ENCODE peak calls at places on chromosome 15, in four cellular contexts. J, E, V and B are unnamed samples.

GRCh38 chr15:66611257-66612053 is 45.7 kb upstream of the LCTL start:
- DNase-seq in J (no peak), E (peak; percentile 22), V (no peak), B (no peak)

GRCh38 chr15:90161946-90162345 is 39.2 kb upstream of the SEMA4B start:
- DNase-seq in J (no peak), E (no peak), V (no peak), B (peak; percentile 40)

GRCh38 chr15:77836116-77836798 is 203.5 kb upstream of the LINGO1 start:
- DNase-seq in J (no peak), E (no peak), V (no peak), B (no peak)

GRCh38 chr15:84840741-84841429 is 23.7 kb downstream of the ALPK3 start:
- DNase-seq in J (peak; percentile 78), E (peak; percentile 94), V (peak; percentile 85), B (no peak)

GRCh38 chr15:76904461-76905012 is 603 bp downstream of the SCAPER start:
- DNase-seq in J (no peak), E (no peak), V (peak; percentile 35), B (peak; percentile 71)

GRCh38 chr15:72784233-72784876 is 797 bp upstream of the ADPGK start:
- DNase-seq in J (no peak), E (peak; percentile 85), V (no peak), B (peak; percentile 39)

GRCh38 chr15:41977757-41978369 is 5.5 kb upstream of the EHD4 start:
- DNase-seq in J (no peak), E (peak; percentile 26), V (no peak), B (no peak)

GRCh38 chr15:25426896-25427610 is 11.8 kb downstream of the UBE3A start:
- DNase-seq in J (no peak), E (no peak), V (no peak), B (no peak)

GRCh38 chr15:52790941-52791751 is 1.0 kb upstream of the ONECUT1 start:
- DNase-seq in J (no peak), E (peak; percentile 83), V (no peak), B (no peak)

GRCh38 chr15:40787344-40787841 is 17.6 kb downstream of the C15orf62 start:
- DNase-seq in J (no peak), E (no peak), V (no peak), B (no peak)

GRCh38 chr15:44535509-44536297 is 1.2 kb upstream of the EIF3J start:
- DNase-seq in J (no peak), E (peak; percentile 56), V (no peak), B (peak; percentile 42)

GRCh38 chr15:40091861-40092415 is 16.7 kb downstream of the BMF start:
- DNase-seq in J (no peak), E (peak; percentile 71), V (no peak), B (no peak)

GRCh38 chr15:87716422-87716821 is 540.1 kb downstream of the NTRK3 start:
- DNase-seq in J (no peak), E (no peak), V (no peak), B (no peak)

GRCh38 chr15:30917675-30918074 is 14.0 kb downstream of the FAN1 start:
- DNase-seq in J (no peak), E (no peak), V (no peak), B (no peak)

GRCh38 chr15:89364741-89365450 is 30.3 kb upstream of the POLG start:
- DNase-seq in J (no peak), E (no peak), V (no peak), B (no peak)

GRCh38 chr15:83733206-83733605 is 79.3 kb downstream of the ADAMTSL3 start:
- DNase-seq in J (no peak), E (no peak), V (no peak), B (no peak)

GRCh38 chr15:84645496-84645895 is 8.6 kb downstream of the WDR73 start:
- DNase-seq in J (no peak), E (no peak), V (no peak), B (no peak)

GRCh38 chr15:57041416-57041815 is 123.0 kb downstream of the TCF12 start:
- DNase-seq in J (no peak), E (no peak), V (no peak), B (no peak)

GRCh38 chr15:32670624-32671022 is 29.1 kb downstream of the SCG5 start:
- DNase-seq in J (no peak), E (no peak), V (no peak), B (no peak)

GRCh38 chr15:25611603-25612002 is 172.8 kb upstream of the UBE3A start:
- DNase-seq in J (peak; percentile 51), E (no peak), V (no peak), B (no peak)

GRCh38 chr15:29811691-29812383 is 10.4 kb downstream of the TJP1 start:
- DNase-seq in J (no peak), E (no peak), V (no peak), B (no peak)
- H3K27me3 ChIP-seq in J (no peaks in the 10 kb centered on the region), E (no peaks in the 10 kb centered on the region), V (no peaks in the 10 kb centered on the region), B (no peaks in the 10 kb centered on the region)

GRCh38 chr15:26870346-26870745 is 3.5 kb downstream of the GABRA5 start:
- DNase-seq in J (no peak), E (no peak), V (no peak), B (no peak)
- H3K4me1 ChIP-seq in J (no peaks in the 10 kb centered on the region), E (no peaks in the 10 kb centered on the region), V (no peaks in the 10 kb centered on the region), B (no peaks in the 10 kb centered on the region)

GRCh38 chr15:96352594-96353377 is 22.3 kb downstream of the NR2F2 start:
- DNase-seq in J (no peak), E (peak; percentile 82), V (no peak), B (no peak)
- H3K27me3 ChIP-seq in J (no peaks in the 10 kb centered on the region), E (peaks cover 5% of the 10 kb centered on the region), V (peaks cover 6% of the 10 kb centered on the region), B (no peaks in the 10 kb centered on the region)

GRCh38 chr15:70505411-70505919 is 257.9 kb downstream of the UACA start:
- DNase-seq in J (no peak), E (peak; percentile 95), V (no peak), B (no peak)
- H3K4me1 ChIP-seq in J (peaks cover 12% of the 10 kb centered on the region), E (peaks cover 64% of the 10 kb centered on the region), V (peaks cover 60% of the 10 kb centered on the region), B (peaks cover 53% of the 10 kb centered on the region)

GRCh38 chr15:67827561-67828378 is 2.5 kb downstream of the SKOR1 start:
- DNase-seq in J (no peak), E (peak; percentile 77), V (no peak), B (no peak)

GRCh38 chr15:67828379-67828968 is 3.2 kb downstream of the SKOR1 start:
- DNase-seq in J (no peak), E (peak; percentile 90), V (no peak), B (no peak)

GRCh38 chr15:67831363-67831762 is 6.1 kb downstream of the SKOR1 start:
- DNase-seq in J (no peak), E (peak; percentile 79), V (no peak), B (no peak)

GRCh38 chr15:67828969-67829646 is 3.8 kb downstream of the SKOR1 start:
- DNase-seq in J (no peak), E (peak; percentile 73), V (no peak), B (no peak)

GRCh38 chr15:67829647-67830504 is 4.6 kb downstream of the SKOR1 start:
- DNase-seq in J (no peak), E (peak; percentile 85), V (no peak), B (no peak)
- H3K27me3 ChIP-seq in J (no peaks in the 10 kb centered on the region), E (peaks cover 94% of the 10 kb centered on the region), V (peaks cover 94% of the 10 kb centered on the region), B (no peaks in the 10 kb centered on the region)

GRCh38 chr15:38035701-38036100 is 101.3 kb downstream of the TMCO5A start:
- DNase-seq in J (no peak), E (peak; percentile 58), V (no peak), B (no peak)

GRCh38 chr15:38036790-38037338 is 102.4 kb downstream of the TMCO5A start:
- DNase-seq in J (no peak), E (no peak), V (no peak), B (no peak)

GRCh38 chr15:38040615-38041014 is 106.2 kb downstream of the TMCO5A start:
- DNase-seq in J (no peak), E (no peak), V (no peak), B (no peak)

GRCh38 chr15:38041576-38041975 is 107.1 kb downstream of the TMCO5A start:
- DNase-seq in J (no peak), E (peak; percentile 52), V (no peak), B (no peak)

DNA sequence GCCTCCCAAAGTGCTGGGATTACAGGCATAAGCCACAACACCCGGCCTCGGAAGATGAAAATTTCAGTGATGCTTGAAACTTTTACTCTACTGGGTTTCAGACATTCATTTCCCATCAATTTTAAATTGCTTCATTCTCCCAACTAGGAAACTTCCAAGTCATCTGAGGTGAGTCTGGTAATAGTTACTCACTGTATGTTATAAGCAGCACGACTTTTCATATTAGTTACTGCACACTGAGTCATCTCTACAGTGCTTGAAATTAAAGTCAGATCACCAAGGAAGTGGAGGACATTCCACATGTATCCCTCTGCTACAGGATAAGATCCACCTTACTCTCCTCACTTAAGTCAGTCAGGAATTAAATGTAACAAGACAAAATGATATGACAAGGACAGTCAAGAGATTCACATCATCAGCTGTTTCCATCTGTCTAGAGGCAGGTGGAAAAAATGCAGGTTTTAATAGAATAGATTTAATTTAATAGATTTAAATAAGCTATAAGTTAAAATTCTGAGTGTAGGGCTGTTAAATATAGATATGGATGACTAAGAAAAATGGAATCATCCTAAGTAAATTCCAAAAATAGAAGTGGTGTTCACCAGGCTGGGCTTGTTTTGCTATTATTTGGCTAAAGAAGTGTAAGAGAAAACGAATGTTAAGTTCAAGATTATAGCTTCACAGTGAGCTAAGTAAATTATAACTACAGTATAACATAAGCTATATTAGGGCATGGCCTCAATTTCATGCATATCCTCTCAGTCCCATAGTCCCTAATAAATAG is 104.4 kb downstream of the TMCO5A start:
- DNase-seq in J (no peak), E (peak; percentile 68), V (no peak), B (no peak)
- H3K4me1 ChIP-seq in J (peaks cover 4% of the 10 kb centered on the region), E (peaks cover 56% of the 10 kb centered on the region), V (peaks cover 24% of the 10 kb centered on the region), B (no peaks in the 10 kb centered on the region)